ENCODE peak calls at places on chromosome 21, in ten cellular contexts. One of them, this sample, is unnamed.

GRCh38 chr21:17585875-17586450 is 26.7 kb downstream of the BTG3 start:
- DNase-seq in body of pancreas: no peak
- DNase-seq in endothelial cell of umbilical vein: peak
- DNase-seq in kidney: no peak
- DNase-seq in fibroblast of lung: peak
- DNase-seq in OCI-LY7: peak
- DNase-seq in A549: peak
- DNase-seq in posterior cingulate gyrus: no peak
- DNase-seq in SIG-M5: no peak
- DNase-seq in AG04450: no peak
- DNase-seq in this sample: no peak

GRCh38 chr21:42956824-42957632 is 17.3 kb upstream of the PKNOX1 start:
- DNase-seq in body of pancreas: no peak
- DNase-seq in endothelial cell of umbilical vein: no peak
- DNase-seq in kidney: no peak
- DNase-seq in fibroblast of lung: no peak
- DNase-seq in OCI-LY7: no peak
- DNase-seq in A549: no peak
- DNase-seq in posterior cingulate gyrus: no peak
- DNase-seq in SIG-M5: no peak
- DNase-seq in AG04450: no peak
- DNase-seq in this sample: no peak

GRCh38 chr21:43811262-43812105 is 22.1 kb downstream of the RRP1 start:
- DNase-seq in body of pancreas: no peak
- DNase-seq in endothelial cell of umbilical vein: no peak
- DNase-seq in kidney: peak
- DNase-seq in fibroblast of lung: no peak
- DNase-seq in OCI-LY7: no peak
- DNase-seq in A549: no peak
- DNase-seq in posterior cingulate gyrus: no peak
- DNase-seq in SIG-M5: no peak
- DNase-seq in AG04450: no peak
- DNase-seq in this sample: no peak

GRCh38 chr21:41878831-41879189 is 334 bp downstream of the PRDM15 start:
- DNase-seq in body of pancreas: peak
- DNase-seq in endothelial cell of umbilical vein: peak
- DNase-seq in kidney: peak
- DNase-seq in fibroblast of lung: peak
- DNase-seq in OCI-LY7: peak
- DNase-seq in A549: peak
- DNase-seq in posterior cingulate gyrus: peak
- DNase-seq in SIG-M5: no peak
- DNase-seq in AG04450: peak
- DNase-seq in this sample: peak

GRCh38 chr21:38531610-38532009 is 33.3 kb upstream of the ERG start:
- DNase-seq in body of pancreas: peak
- DNase-seq in endothelial cell of umbilical vein: no peak
- DNase-seq in kidney: no peak
- DNase-seq in fibroblast of lung: peak
- DNase-seq in OCI-LY7: no peak
- DNase-seq in A549: no peak
- DNase-seq in posterior cingulate gyrus: no peak
- DNase-seq in SIG-M5: no peak
- DNase-seq in AG04450: no peak
- DNase-seq in this sample: no peak

GRCh38 chr21:33750017-33750416 is 107.7 kb downstream of the ITSN1 start:
- DNase-seq in body of pancreas: peak
- DNase-seq in endothelial cell of umbilical vein: no peak
- DNase-seq in kidney: no peak
- DNase-seq in fibroblast of lung: no peak
- DNase-seq in OCI-LY7: no peak
- DNase-seq in A549: no peak
- DNase-seq in posterior cingulate gyrus: no peak
- DNase-seq in SIG-M5: no peak
- DNase-seq in AG04450: no peak
- DNase-seq in this sample: no peak

GRCh38 chr21:44911384-44912157 is 9.1 kb downstream of the ITGB2 start:
- DNase-seq in body of pancreas: peak
- DNase-seq in endothelial cell of umbilical vein: peak
- DNase-seq in kidney: peak
- DNase-seq in fibroblast of lung: no peak
- DNase-seq in OCI-LY7: peak
- DNase-seq in A549: peak
- DNase-seq in posterior cingulate gyrus: peak
- DNase-seq in SIG-M5: no peak
- DNase-seq in AG04450: no peak
- DNase-seq in this sample: peak

GRCh38 chr21:21111309-21111920 is 113.2 kb downstream of the NCAM2 start:
- DNase-seq in body of pancreas: no peak
- DNase-seq in endothelial cell of umbilical vein: no peak
- DNase-seq in kidney: no peak
- DNase-seq in fibroblast of lung: no peak
- DNase-seq in OCI-LY7: no peak
- DNase-seq in A549: no peak
- DNase-seq in posterior cingulate gyrus: no peak
- DNase-seq in SIG-M5: no peak
- DNase-seq in AG04450: no peak
- DNase-seq in this sample: no peak

GRCh38 chr21:25887646-25888321 is 153.0 kb downstream of the GABPA start:
- DNase-seq in body of pancreas: no peak
- DNase-seq in endothelial cell of umbilical vein: no peak
- DNase-seq in kidney: no peak
- DNase-seq in fibroblast of lung: no peak
- DNase-seq in OCI-LY7: no peak
- DNase-seq in A549: no peak
- DNase-seq in posterior cingulate gyrus: no peak
- DNase-seq in SIG-M5: no peak
- DNase-seq in AG04450: no peak
- DNase-seq in this sample: no peak

GRCh38 chr21:35294231-35294898 is 245.3 kb upstream of the RUNX1 start:
- DNase-seq in body of pancreas: peak
- DNase-seq in endothelial cell of umbilical vein: peak
- DNase-seq in kidney: no peak
- DNase-seq in fibroblast of lung: no peak
- DNase-seq in OCI-LY7: no peak
- DNase-seq in A549: no peak
- DNase-seq in posterior cingulate gyrus: no peak
- DNase-seq in SIG-M5: no peak
- DNase-seq in AG04450: no peak
- DNase-seq in this sample: no peak

This sample was measured in anterior cingulate cortex.